ENCODE peak calls at places on chromosomes 6 and 20, in ten cellular contexts. N is bronchial epithelial cell, E is hepatocyte, S is AG09319, O is kidney epithelial cell, B is endothelial cell, Z is choroid plexus epithelial cell, P is neural crest cell, W is K562, C is fibroblast of the aortic adventitia. F is an unnamed sample.
A peak's percentile ranks its signal among the peaks of the same experiment; 100 is the strongest.

GRCh38 chr6:170093658-170094596 is 197.0 kb downstream of the DLL1 start:
- DNase-seq in N (no peak), E (no peak), S (no peak), O (no peak), B (no peak), Z (no peak), P (no peak), W (no peak), C (no peak), F (peak; percentile 72)

GRCh38 chr6:108768792-108769524 is 79.3 kb upstream of the ARMC2 start:
- DNase-seq in N (no peak), E (no peak), S (no peak), O (no peak), B (no peak), Z (no peak), P (no peak), W (no peak), C (no peak), F (no peak)

GRCh38 chr6:30843611-30843998 is 40.7 kb upstream of the DDR1 start:
- DNase-seq in N (no peak), E (no peak), S (no peak), O (no peak), B (no peak), Z (no peak), P (no peak), W (no peak), C (no peak), F (no peak)

GRCh38 chr20:51176446-51176845 is 153.5 kb upstream of the KCNG1 start:
- DNase-seq in N (no peak), E (no peak), S (no peak), O (no peak), B (no peak), Z (no peak), P (no peak), W (no peak), C (no peak), F (no peak)

GRCh38 chr6:52227495-52227894 is 16.8 kb downstream of the IL17F start:
- DNase-seq in N (no peak), E (no peak), S (no peak), O (no peak), B (no peak), Z (no peak), P (no peak), W (no peak), C (no peak), F (no peak)

GRCh38 chr6:134161036-134161435 is 108.6 kb upstream of the SLC2A12 start:
- DNase-seq in N (peak; percentile 70), E (peak; percentile 46), S (no peak), O (no peak), B (no peak), Z (peak; percentile 13), P (no peak), W (no peak), C (peak; percentile 47), F (no peak)

GRCh38 chr20:60935971-60936370 is 316.1 kb upstream of the CDH4 start:
- DNase-seq in N (no peak), E (no peak), S (no peak), O (no peak), B (no peak), Z (no peak), P (no peak), W (no peak), C (no peak), F (no peak)

GRCh38 chr6:150617496-150618460 is 18.1 kb downstream of the PLEKHG1 start:
- DNase-seq in N (peak; percentile 26), E (peak; percentile 31), S (no peak), O (no peak), B (peak; percentile 22), Z (no peak), P (no peak), W (no peak), C (no peak), F (no peak)

GRCh38 chr6:32166411-32167061 is 2.1 kb downstream of the EGFL8 start:
- DNase-seq in N (no peak), E (no peak), S (no peak), O (no peak), B (no peak), Z (no peak), P (no peak), W (peak; percentile 77), C (no peak), F (no peak)

GRCh38 chr20:9392892-9393857 is 121.2 kb upstream of the LAMP5 start:
- DNase-seq in N (peak; percentile 47), E (peak; percentile 61), S (peak; percentile 43), O (no peak), B (peak; percentile 59), Z (peak; percentile 81), P (peak; percentile 55), W (peak; percentile 9), C (peak; percentile 74), F (no peak)

GRCh38 chr6:56887086-56887485 is 67.8 kb upstream of the BEND6 start:
- DNase-seq in N (no peak), E (no peak), S (no peak), O (no peak), B (no peak), Z (no peak), P (no peak), W (no peak), C (no peak), F (no peak)

GRCh38 chr20:33290852-33291251 is 7.8 kb downstream of the BPIFB1 start:
- DNase-seq in N (no peak), E (no peak), S (no peak), O (no peak), B (no peak), Z (no peak), P (no peak), W (no peak), C (no peak), F (no peak)
- TF ChIP-seq CTCF in N (no peak), E (no peak), S (no peak), O (no peak), B (no peak), Z (no peak), P (no peak), W (no peak), C (no peak), F (no peak)

DNA sequence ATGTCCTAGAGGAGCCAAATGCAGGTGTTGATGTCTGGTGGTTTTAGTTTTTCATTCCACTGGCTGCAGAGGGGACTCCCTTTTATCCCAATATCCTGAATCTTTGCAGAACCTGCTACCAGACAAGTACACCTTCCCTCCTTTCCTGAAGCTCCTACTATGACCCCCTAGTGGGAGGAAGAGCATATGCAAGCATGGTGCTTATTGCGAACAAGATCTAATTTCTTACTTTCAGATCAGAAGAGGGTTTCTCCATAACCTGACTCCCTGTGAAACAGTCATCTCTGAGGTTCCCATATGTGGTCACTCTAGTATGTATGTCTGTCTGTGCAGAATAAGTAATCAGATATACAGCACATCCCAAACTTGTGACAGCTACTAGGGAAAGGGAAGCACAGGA is 277.2 kb downstream of the ARHGAP18 start:
- DNase-seq in N (peak; percentile 33), E (no peak), S (no peak), O (no peak), B (no peak), Z (peak; percentile 23), P (no peak), W (no peak), C (no peak), F (no peak)
- TF ChIP-seq CTCF in N (peak; percentile 16), E (no peak), S (no peak), O (peak; percentile 19), B (no peak), Z (peak; percentile 35), P (peak; percentile 42), W (peak; percentile 38), C (peak; percentile 38), F (peak; percentile 49)

DNA sequence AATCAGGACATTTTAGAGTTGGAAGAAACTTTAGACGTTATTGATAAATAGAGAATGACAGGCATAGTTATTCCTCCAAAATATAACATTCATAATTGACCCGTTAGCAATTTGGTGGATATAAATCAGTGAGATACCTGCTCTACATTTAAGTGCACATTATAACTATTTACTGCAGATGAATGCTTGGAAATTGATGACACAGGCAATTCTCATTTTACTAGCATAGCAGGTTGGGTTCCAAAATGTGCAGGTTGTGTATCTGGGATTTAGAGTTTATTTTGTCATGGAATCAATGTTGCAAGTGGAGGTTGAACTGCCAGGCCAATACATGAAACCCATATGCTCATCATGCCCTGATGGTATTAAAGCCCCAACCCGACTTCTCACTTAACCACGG is 44.4 kb upstream of the PROKR2 start:
- DNase-seq in N (no peak), E (no peak), S (no peak), O (no peak), B (no peak), Z (no peak), P (no peak), W (no peak), C (no peak), F (no peak)
- TF ChIP-seq CTCF in N (no peak), E (no peak), S (no peak), O (no peak), B (no peak), Z (no peak), P (no peak), W (no peak), C (no peak), F (no peak)

GRCh38 chr20:64143018-64143801 is 21.0 kb upstream of the MYT1 start:
- DNase-seq in N (no peak), E (no peak), S (no peak), O (no peak), B (no peak), Z (no peak), P (no peak), W (no peak), C (no peak), F (no peak)

GRCh38 chr20:64146301-64146935 is 17.8 kb upstream of the MYT1 start:
- DNase-seq in N (no peak), E (no peak), S (no peak), O (no peak), B (no peak), Z (no peak), P (no peak), W (no peak), C (no peak), F (no peak)

GRCh38 chr20:64146936-64147451 is 17.3 kb upstream of the MYT1 start:
- DNase-seq in N (no peak), E (no peak), S (no peak), O (no peak), B (no peak), Z (no peak), P (no peak), W (no peak), C (no peak), F (no peak)

GRCh38 chr20:64144144-64144912 is 19.9 kb upstream of the MYT1 start:
- DNase-seq in N (no peak), E (no peak), S (no peak), O (no peak), B (no peak), Z (no peak), P (no peak), W (no peak), C (no peak), F (no peak)

DNA sequence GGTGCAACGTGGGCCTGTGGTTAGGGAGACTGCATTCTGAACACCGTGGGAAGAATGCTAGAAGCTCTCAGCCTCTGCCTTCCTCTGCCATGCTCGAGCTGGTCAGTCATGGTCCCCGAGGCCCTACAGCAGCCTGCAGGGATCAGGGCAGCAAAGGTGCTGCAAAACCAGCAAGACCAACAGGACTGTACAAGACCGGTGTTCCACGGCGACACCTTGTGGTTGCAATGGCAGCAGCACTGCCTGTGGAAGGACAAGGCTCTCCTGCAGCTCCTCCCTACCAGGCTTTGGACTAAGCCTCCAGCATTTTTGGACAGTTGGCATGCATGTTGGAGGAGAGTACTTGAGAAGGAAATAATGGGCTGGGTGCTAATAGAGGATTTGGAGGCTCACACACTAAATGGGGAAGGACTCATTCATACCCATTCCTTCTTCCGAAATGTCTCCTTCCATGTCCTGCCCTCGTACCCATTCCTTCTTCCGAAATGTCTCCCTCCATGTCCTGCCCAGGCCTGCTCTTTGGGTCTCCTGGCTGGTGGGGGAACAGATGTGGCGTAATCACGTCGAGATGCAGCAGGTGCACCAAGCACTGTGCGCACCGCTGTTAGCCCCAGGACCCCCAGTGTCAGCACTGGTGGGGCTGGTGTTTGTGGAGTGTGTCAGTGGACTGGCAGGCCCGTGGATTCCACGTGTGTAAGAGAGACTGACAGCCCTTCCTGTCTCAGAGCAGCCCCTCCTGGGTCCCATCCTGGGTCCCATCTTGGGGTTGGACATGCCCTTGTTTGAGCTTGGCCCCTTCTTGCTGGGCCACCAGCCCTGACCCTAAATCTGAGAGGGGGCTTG is 18.6 kb upstream of the MYT1 start:
- DNase-seq in N (no peak), E (no peak), S (no peak), O (no peak), B (no peak), Z (no peak), P (no peak), W (peak; percentile 65), C (no peak), F (no peak)
- TF ChIP-seq CTCF in N (no peak), E (no peak), S (no peak), O (peak; percentile 18), B (peak; percentile 21), Z (peak; percentile 37), P (peak; percentile 37), W (peak; percentile 69), C (no peak), F (peak; percentile 46)

F was measured in type B pancreatic cell.